ENCODE peak calls at places on chromosomes 7 and 10, in eight cellular contexts. G is hepatocyte, O is Right ventricle myocardium inferior, A is right cardiac atrium, H is body of pancreas, N is GM04504, E is retina, C is suprapubic skin. T is an unnamed sample.

GRCh38 chr10:96299383-96299782 is 4.9 kb upstream of the DNTT start:
- DNase-seq in G (no peak), O (no peak), A (no peak), H (peak; percentile 15), N (no peak), E (no peak), C (no peak), T (no peak)

GRCh38 chr7:142331941-142332340 is 74.1 kb upstream of the PRSS58 start:
- DNase-seq in G (no peak), O (no peak), A (no peak), H (no peak), N (no peak), E (no peak), C (no peak), T (no peak)

GRCh38 chr7:126727930-126728331 is 524.8 kb downstream of the GRM8 start:
- DNase-seq in G (no peak), O (no peak), A (no peak), H (no peak), N (peak; percentile 12), E (no peak), C (no peak), T (no peak)

GRCh38 chr7:130366561-130366960 is 13.7 kb upstream of the CPA1 start:
- DNase-seq in G (no peak), O (no peak), A (no peak), H (peak; percentile 11), N (no peak), E (no peak), C (no peak), T (no peak)

GRCh38 chr7:2325028-2325625 is 10.9 kb upstream of the SNX8 start:
- DNase-seq in G (no peak), O (no peak), A (no peak), H (no peak), N (no peak), E (no peak), C (no peak), T (no peak)

GRCh38 chr10:43237128-43237527 is 29.7 kb downstream of the RASGEF1A start:
- DNase-seq in G (no peak), O (no peak), A (peak; percentile 27), H (peak; percentile 4), N (no peak), E (no peak), C (no peak), T (peak; percentile 40)

GRCh38 chr7:16753932-16754571 is 497 bp downstream of the TSPAN13 start:
- DNase-seq in G (peak; percentile 66), O (peak; percentile 72), A (peak; percentile 66), H (peak; percentile 61), N (no peak), E (peak; percentile 92), C (peak; percentile 83), T (peak; percentile 72)

GRCh38 chr10:125795111-125795510 is 19.5 kb upstream of the MMP21 start:
- DNase-seq in G (no peak), O (no peak), A (peak; percentile 70), H (no peak), N (no peak), E (no peak), C (no peak), T (no peak)

GRCh38 chr7:12770227-12770975 is 83.0 kb downstream of the ARL4A start:
- DNase-seq in G (no peak), O (no peak), A (no peak), H (peak; percentile 32), N (no peak), E (no peak), C (no peak), T (no peak)

GRCh38 chr7:22822486-22823141 is at the start of gene TOMM7:
- DNase-seq in G (peak; percentile 98), O (peak; percentile 93), A (peak; percentile 95), H (peak; percentile 92), N (peak; percentile 89), E (peak; percentile 96), C (peak; percentile 92), T (peak; percentile 90)

GRCh38 chr7:4800926-4801838 is 25.8 kb downstream of the AP5Z1 start:
- DNase-seq in G (no peak), O (no peak), A (peak; percentile 64), H (no peak), N (no peak), E (no peak), C (no peak), T (no peak)

T was measured in type B pancreatic cell.